ENCODE peak calls at places on chromosomes 2 and 18, in four cellular contexts. C is left ventricle myocardium inferior, F is prostate gland, L is kidney. G is an unnamed sample. For H3K36me3, the result is how much of the 10 kb centered on the place peaks cover.

GRCh38 chr2:24891201-24891600 is 28.8 kb downstream of the ADCY3 start:
- DNase-seq in L (no peak), F (no peak), C (no peak), G (no peak)

GRCh38 chr2:238745997-238746396 is 101.9 kb upstream of the TWIST2 start:
- DNase-seq in C (no peak), L (no peak), F (no peak), G (no peak)

GRCh38 chr2:188028739-188029138 is 262.9 kb upstream of the GULP1 start:
- DNase-seq in L (no peak), F (no peak), C (no peak), G (no peak)

GRCh38 chr2:136765256-136765735 is at the start of gene THSD7B:
- DNase-seq in C (no peak), F (no peak), L (peak), G (no peak)

GRCh38 chr2:202109139-202109736 is 36.2 kb downstream of the KIAA2012 start:
- DNase-seq in F (no peak), L (no peak), C (no peak), G (no peak)

GRCh38 chr2:15939556-15939853 is 845 bp upstream of the MYCN start:
- DNase-seq in L (peak), C (peak), F (peak), G (peak)

GRCh38 chr2:233098615-233099014 is 38.5 kb downstream of the INPP5D start:
- DNase-seq in C (no peak), L (no peak), F (no peak), G (peak)

GRCh38 chr2:182318466-182319309 is 108.1 kb downstream of the PDE1A start:
- DNase-seq in C (no peak), F (no peak), L (no peak), G (no peak)

GRCh38 chr2:159226608-159227007 is 59.9 kb downstream of the WDSUB1 start:
- DNase-seq in L (no peak), F (no peak), C (no peak), G (no peak)

GRCh38 chr2:171824086-171824485 is 70.0 kb downstream of the SLC25A12 start:
- DNase-seq in F (no peak), L (no peak), C (no peak), G (no peak)

GRCh38 chr2:160269803-160270570 is 69.9 kb upstream of the ITGB6 start:
- DNase-seq in L (peak), C (peak), F (peak), G (peak)

GRCh38 chr2:12697617-12698016 is 19.1 kb upstream of the TRIB2 start:
- DNase-seq in C (no peak), L (no peak), F (no peak), G (no peak)

GRCh38 chr2:88190808-88191721 is 20.9 kb downstream of the THNSL2 start:
- DNase-seq in C (no peak), L (no peak), F (no peak), G (no peak)

GRCh38 chr2:172200495-172201085 is 97.9 kb upstream of the DLX2 start:
- DNase-seq in L (no peak), F (no peak), C (no peak), G (no peak)

GRCh38 chr2:229044581-229044980 is 226.5 kb downstream of the PID1 start:
- DNase-seq in C (no peak), L (no peak), F (no peak), G (no peak)

GRCh38 chr2:3959372-3959771 is 256.0 kb downstream of the DCDC2C start:
- DNase-seq in F (no peak), L (no peak), C (no peak), G (no peak)

GRCh38 chr18:48621815-48622555 is 83.2 kb downstream of the CTIF start:
- DNase-seq in L (peak), F (no peak), C (no peak), G (no peak)

GRCh38 chr2:41990688-41991087 is 57.1 kb upstream of the PKDCC start:
- DNase-seq in L (no peak), F (no peak), C (no peak), G (no peak)

GRCh38 chr2:236168110-236169067 is at the start of gene GBX2:
- DNase-seq in L (no peak), C (no peak), F (no peak), G (no peak)

GRCh38 chr2:1655461-1655860 is 88.9 kb downstream of the PXDN start:
- DNase-seq in F (no peak), C (no peak), L (no peak), G (no peak)

GRCh38 chr2:143452817-143453462 is 323.7 kb downstream of the ARHGAP15 start:
- DNase-seq in C (no peak), F (no peak), L (no peak), G (no peak)

GRCh38 chr2:232634319-232635150 is 1.1 kb downstream of the EFHD1 start:
- DNase-seq in L (no peak), F (no peak), C (peak), G (no peak)

GRCh38 chr18:46152436-46152807 is 48.2 kb downstream of the HAUS1 start:
- DNase-seq in F (no peak), C (peak), L (no peak), G (no peak)

GRCh38 chr2:174341301-174341994 is 6.7 kb downstream of the SP9 start:
- DNase-seq in F (peak), L (peak), C (peak), G (peak)

GRCh38 chr2:3729055-3729448 is 25.7 kb downstream of the DCDC2C start:
- DNase-seq in L (no peak), F (no peak), C (no peak), G (no peak)

GRCh38 chr2:40219141-40219540 is 232.7 kb downstream of the SLC8A1 start:
- DNase-seq in F (no peak), L (no peak), C (no peak), G (no peak)

GRCh38 chr18:62323483-62324354 is 1.4 kb upstream of the TNFRSF11A start:
- DNase-seq in L (no peak), C (no peak), F (no peak), G (no peak)

GRCh38 chr2:240618776-240619175 is 6.5 kb upstream of the GPR35 start:
- DNase-seq in F (no peak), L (no peak), C (no peak), G (no peak)

GRCh38 chr2:145043399-145043834 is 523.5 kb upstream of the ZEB2 start:
- DNase-seq in L (no peak), C (no peak), F (no peak), G (no peak)

GRCh38 chr2:73652348-73652747 is 10.1 kb upstream of the NAT8 start:
- DNase-seq in F (no peak), L (no peak), C (no peak), G (no peak)

GRCh38 chr18:32439802-32440201 is 30.9 kb downstream of the GAREM1 start:
- DNase-seq in F (no peak), L (no peak), C (no peak), G (no peak)

GRCh38 chr2:101286684-101287083 is 21.8 kb downstream of the RNF149 start:
- DNase-seq in C (no peak), F (no peak), L (no peak), G (no peak)

GRCh38 chr18:577606-578005 is 2.6 kb upstream of the CETN1 start:
- DNase-seq in F (no peak), C (no peak), L (no peak), G (no peak)

GRCh38 chr2:67600472-67600871 is 203.3 kb downstream of the ETAA1 start:
- DNase-seq in L (no peak), F (no peak), C (no peak), G (no peak)

GRCh38 chr18:44870631-44871502 is 190.2 kb downstream of the SETBP1 start:
- DNase-seq in L (no peak), F (peak), C (no peak), G (peak)

DNA sequence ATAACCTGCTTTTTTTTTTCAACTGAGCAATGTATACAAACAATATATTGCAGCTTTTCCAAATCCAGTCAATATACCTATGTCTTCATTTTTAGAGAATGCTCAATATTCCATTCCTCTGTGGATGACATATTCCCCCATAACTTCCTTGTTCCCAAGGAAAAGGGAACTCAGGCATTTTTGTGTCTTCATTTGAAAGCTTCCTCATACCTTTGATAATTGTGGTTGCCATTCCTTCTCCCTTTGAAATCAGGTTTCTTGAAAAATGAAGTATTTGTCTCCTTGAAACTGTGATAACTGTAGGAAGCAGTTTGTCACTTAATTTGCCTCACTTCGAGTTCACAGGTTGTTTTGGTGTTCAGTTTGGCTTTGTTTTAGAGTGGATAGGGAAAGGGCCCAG is 13.5 kb downstream of the ELAC1 start:
- DNase-seq in L (no peak), F (no peak), C (no peak), G (no peak)
- H3K36me3 ChIP-seq in L (under half), F (under half), C (half or more), G (under half)

DNA sequence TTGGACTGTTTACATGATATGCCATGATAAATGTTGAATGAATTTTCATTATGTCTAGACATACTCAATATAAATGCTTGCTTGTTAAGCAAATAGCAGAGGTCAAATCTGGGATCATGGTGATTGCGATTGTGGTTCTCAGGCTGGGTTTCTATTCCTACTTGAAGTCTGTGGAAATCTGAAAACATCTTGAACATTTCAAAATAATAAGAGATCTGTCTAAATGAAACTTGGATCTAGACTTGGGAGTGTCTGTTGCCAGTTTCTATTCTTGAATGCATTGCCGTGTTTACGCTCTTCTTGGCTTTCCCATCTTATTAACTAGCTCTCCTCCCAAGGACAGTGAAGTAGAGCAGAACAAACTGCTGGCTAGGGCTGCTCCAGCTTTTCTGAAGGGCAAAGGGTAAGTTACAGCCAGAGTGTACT is 127.7 kb downstream of the DTNA start:
- DNase-seq in C (no peak), L (no peak), F (no peak), G (no peak)
- H3K27ac ChIP-seq in C (peak), L (peak), F (no peak), G (no peak)

DNA sequence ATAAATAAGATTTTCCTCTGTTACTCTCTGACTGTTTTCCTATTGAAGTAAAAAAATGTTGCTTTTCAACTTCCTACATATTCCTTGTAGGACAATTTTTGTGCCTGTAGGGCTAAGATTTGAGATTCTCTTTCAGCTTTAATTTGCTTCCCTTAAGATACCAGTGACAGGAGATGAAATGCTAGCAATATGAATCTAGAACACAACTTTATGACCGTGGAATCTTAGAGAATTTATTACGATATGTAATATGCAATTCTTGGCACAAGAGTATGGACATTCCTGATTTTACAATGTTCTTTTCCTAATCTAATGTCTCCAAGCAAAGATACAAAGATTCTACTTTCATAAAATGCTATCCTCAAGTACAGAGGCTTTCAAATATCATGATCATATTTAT is 180.9 kb downstream of the KCNE4 start:
- DNase-seq in F (no peak), C (no peak), L (no peak), G (no peak)
- H3K4me3 ChIP-seq in F (no peak), C (no peak), L (no peak), G (no peak)

GRCh38 chr18:35246831-35247230 is 6.0 kb downstream of the ZNF397 start:
- DNase-seq in C (no peak), L (no peak), F (no peak), G (no peak)

GRCh38 chr18:35245719-35246317 is 5.0 kb downstream of the ZNF397 start:
- DNase-seq in L (no peak), F (no peak), C (no peak), G (no peak)

GRCh38 chr18:35247412-35248249 is 6.8 kb downstream of the ZNF397 start:
- DNase-seq in C (no peak), F (no peak), L (no peak), G (no peak)

GRCh38 chr18:35244671-35245070 is 3.8 kb downstream of the ZNF397 start:
- DNase-seq in L (no peak), F (no peak), C (no peak), G (no peak)

GRCh38 chr18:35248429-35248828 is 7.6 kb downstream of the ZNF397 start:
- DNase-seq in C (no peak), L (no peak), F (no peak), G (no peak)
- H3K36me3 ChIP-seq in C (half or more), L (under half), F (under half), G (half or more)

G was measured in stomach.